ENCODE peak calls at places on chromosome 6, in six cellular contexts. K is H1, G is HCT116, H is NT2/D1, D is SK-N-SH, R is GM12878. W is an unnamed sample.

GRCh38 chr6:141990840-141991239 is 141.9 kb upstream of the GJE1 start:
- DNase-seq in K (no peak), G (no peak), H (no peak), D (no peak), R (no peak), W (no peak)

GRCh38 chr6:53361549-53362031 is 12.8 kb upstream of the ELOVL5 start:
- DNase-seq in K (no peak), G (no peak), H (no peak), D (no peak), R (peak), W (no peak)

GRCh38 chr6:78746457-78746856 is 120.9 kb upstream of the IRAK1BP1 start:
- DNase-seq in K (no peak), G (no peak), H (no peak), D (no peak), R (no peak), W (no peak)

GRCh38 chr6:13522639-13523038 is 35.2 kb upstream of the GFOD1 start:
- DNase-seq in K (no peak), G (no peak), H (no peak), D (no peak), R (no peak), W (no peak)

GRCh38 chr6:85451586-85452306 is 1.9 kb downstream of the NT5E start:
- DNase-seq in K (no peak), G (no peak), H (no peak), D (no peak), R (no peak), W (peak)

GRCh38 chr6:155050311-155050710 is 55.2 kb downstream of the TIAM2 start:
- DNase-seq in K (peak), G (no peak), H (no peak), D (no peak), R (peak), W (no peak)

GRCh38 chr6:100268326-100268725 is 196.4 kb downstream of the SIM1 start:
- DNase-seq in K (no peak), G (no peak), H (no peak), D (no peak), R (no peak), W (no peak)

GRCh38 chr6:116572162-116572561 is 858 bp downstream of the RWDD1 start:
- DNase-seq in K (no peak), G (no peak), H (no peak), D (peak), R (no peak), W (peak)

GRCh38 chr6:45746046-45746445 is 269.6 kb downstream of the CLIC5 start:
- DNase-seq in K (no peak), G (no peak), H (no peak), D (no peak), R (no peak), W (no peak)

GRCh38 chr6:38283734-38284362 is 355.9 kb downstream of the BTBD9 start:
- DNase-seq in K (no peak), G (peak), H (no peak), D (no peak), R (no peak), W (no peak)

GRCh38 chr6:169095153-169095552 is 158.5 kb downstream of the THBS2 start:
- DNase-seq in K (no peak), G (no peak), H (no peak), D (no peak), R (no peak), W (no peak)

DNA sequence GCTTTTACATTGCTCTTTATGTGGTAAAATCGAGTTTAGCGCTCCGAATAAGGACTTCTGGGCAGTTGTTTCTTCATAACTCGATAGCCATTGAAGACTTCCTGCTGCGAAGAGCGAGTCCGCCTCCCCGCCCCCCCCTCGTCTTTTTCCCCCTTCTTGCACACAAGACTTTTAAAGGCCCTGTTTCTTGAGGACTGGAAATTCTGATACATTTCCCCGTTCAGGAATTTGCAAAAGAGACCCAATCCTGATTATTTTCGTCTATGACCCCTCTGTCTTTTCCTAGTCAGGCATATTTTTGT is 1.6 kb upstream of the CITED2 start:
- DNase-seq in K (no peak), G (no peak), H (no peak), D (no peak), R (peak), W (no peak)
- TF ChIP-seq YY1 in K (no peak), G (no peak), H (no peak), D (no peak), R (no peak), W (no peak)

GRCh38 chr6:159213401-159213800 is 44.2 kb downstream of the FNDC1 start:
- DNase-seq in K (no peak), G (no peak), H (no peak), D (no peak), R (no peak), W (no peak)

GRCh38 chr6:159220093-159220492 is 50.9 kb downstream of the FNDC1 start:
- DNase-seq in K (no peak), G (no peak), H (no peak), D (no peak), R (no peak), W (no peak)

GRCh38 chr6:159214281-159214680 is 45.1 kb downstream of the FNDC1 start:
- DNase-seq in K (no peak), G (no peak), H (no peak), D (no peak), R (no peak), W (no peak)

GRCh38 chr6:159221486-159222170 is 52.4 kb downstream of the FNDC1 start:
- DNase-seq in K (no peak), G (no peak), H (no peak), D (no peak), R (no peak), W (no peak)

DNA sequence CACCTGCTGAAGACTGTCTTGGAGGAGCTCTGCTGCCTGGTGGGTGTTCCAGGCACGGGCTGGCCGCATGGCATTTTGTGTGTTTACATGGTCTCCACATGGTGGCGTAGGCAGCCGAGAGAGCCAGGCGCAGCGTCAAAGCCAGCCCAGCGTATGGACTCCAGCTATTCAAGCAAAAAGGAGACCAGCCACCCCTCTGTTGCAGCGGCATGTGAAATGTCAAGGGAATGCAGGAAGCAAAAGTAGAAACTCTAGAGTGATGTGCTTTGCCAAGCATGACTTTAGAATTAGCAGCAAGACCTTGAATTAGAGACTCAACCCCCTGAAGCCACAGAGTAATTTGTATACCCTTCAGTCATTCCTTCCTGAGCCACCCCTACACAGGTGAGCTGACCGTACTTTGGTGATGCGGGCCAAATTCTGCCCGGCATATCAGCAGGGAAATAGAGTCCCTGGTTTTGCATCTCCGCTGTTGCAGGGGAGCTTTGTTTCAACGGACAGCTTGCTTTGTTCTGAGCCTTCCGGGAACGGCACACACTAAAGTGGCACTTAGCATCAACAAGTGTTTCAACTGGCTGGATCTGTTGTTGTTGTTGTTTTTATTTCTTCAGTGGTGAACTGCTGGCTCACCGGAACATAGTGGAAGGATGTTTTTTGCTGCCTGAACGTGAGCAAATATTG is 48.5 kb downstream of the FNDC1 start:
- DNase-seq in K (peak), G (peak), H (no peak), D (peak), R (peak), W (peak)
- TF ChIP-seq YY1 in K (no peak), G (no peak), H (no peak), D (no peak), R (no peak), W (no peak)

GRCh38 chr6:160791459-160791858 is 89.4 kb downstream of the PLG start:
- DNase-seq in K (no peak), G (peak), H (no peak), D (no peak), R (peak), W (no peak)

GRCh38 chr6:160788806-160789205 is 86.8 kb downstream of the PLG start:
- DNase-seq in K (no peak), G (no peak), H (no peak), D (no peak), R (no peak), W (no peak)

GRCh38 chr6:160790028-160790792 is 88.2 kb downstream of the PLG start:
- DNase-seq in K (peak), G (peak), H (no peak), D (no peak), R (no peak), W (no peak)

GRCh38 chr6:160791981-160792418 is 90.0 kb downstream of the PLG start:
- DNase-seq in K (no peak), G (peak), H (no peak), D (no peak), R (no peak), W (no peak)

DNA sequence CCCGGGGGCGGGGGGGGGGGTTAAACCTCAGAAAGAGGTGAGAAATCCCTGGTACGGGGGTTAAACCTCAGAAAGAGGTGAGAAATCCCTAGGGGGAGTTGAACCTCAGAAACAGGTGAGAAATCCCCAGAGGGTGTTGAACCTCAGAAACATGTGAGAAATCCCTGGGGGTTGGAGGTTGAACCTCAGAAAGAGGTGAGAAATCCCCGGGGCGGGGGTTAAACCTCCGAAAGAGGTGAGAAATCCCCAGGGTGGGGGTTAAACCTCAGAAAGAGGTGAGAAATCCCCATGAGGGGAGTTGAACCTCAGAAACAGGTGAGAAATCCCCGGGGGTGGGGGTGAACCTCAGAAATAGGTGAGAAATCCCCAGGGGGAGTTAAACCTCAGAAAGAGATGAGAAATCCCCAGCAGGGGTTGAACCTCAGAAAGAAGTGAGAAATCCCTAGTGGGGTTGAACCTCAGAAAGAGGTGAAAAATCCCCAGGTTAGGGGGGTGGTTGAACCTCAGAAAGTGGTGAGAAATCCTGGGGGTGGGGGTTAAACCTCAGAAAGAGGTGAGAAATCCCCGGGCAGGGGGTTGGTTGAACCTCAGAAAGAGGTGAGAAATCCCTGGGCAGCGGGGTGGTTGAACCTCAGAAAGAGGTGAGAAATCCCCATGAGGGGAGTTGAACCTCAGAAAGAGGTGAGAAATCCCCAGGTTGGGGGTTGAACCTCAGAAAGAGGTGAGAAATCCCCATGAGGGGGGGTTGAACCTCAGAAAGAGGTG is 87.4 kb downstream of the PLG start:
- DNase-seq in K (no peak), G (no peak), H (no peak), D (no peak), R (peak), W (no peak)
- TF ChIP-seq YY1 in K (no peak), G (no peak), H (no peak), D (no peak), R (no peak), W (no peak)

GRCh38 chr6:26020983-26021349 is 58.4 kb downstream of the TRIM38 start:
- DNase-seq in K (peak), G (peak), H (no peak), D (no peak), R (no peak), W (no peak)
- TF ChIP-seq YY1 in K (peak), G (peak), H (no peak), D (peak), R (peak), W (peak)